ENCODE peak calls at places on chromosome 7, in six cellular contexts. G is colonic mucosa, Q is tibial artery, K is RPMI8226, V is iris pigment epithelial cell, U is T-helper 17 cell. M is an unnamed sample.
A peak's percentile ranks its signal among the peaks of the same experiment; 100 is the strongest.

GRCh38 chr7:149473251-149473650 is 12.4 kb upstream of the ZNF777 start:
- DNase-seq in G (no peak), Q (no peak), K (no peak), V (no peak), U (no peak), M (no peak)

GRCh38 chr7:11524476-11525398 is 307.3 kb downstream of the THSD7A start:
- DNase-seq in G (no peak), Q (no peak), K (no peak), V (no peak), U (no peak), M (no peak)

GRCh38 chr7:3705258-3705657 is 404.2 kb downstream of the SDK1 start:
- DNase-seq in G (no peak), Q (no peak), K (no peak), V (no peak), U (no peak), M (no peak)

GRCh38 chr7:121891731-121892130 is 18.8 kb downstream of the PTPRZ1 start:
- DNase-seq in G (no peak), Q (no peak), K (no peak), V (no peak), U (no peak), M (no peak)

GRCh38 chr7:473211-473734 is 46.4 kb downstream of the PDGFA start:
- DNase-seq in G (no peak), Q (peak; percentile 17), K (no peak), V (no peak), U (no peak), M (peak; percentile 40)

GRCh38 chr7:28060371-28060950 is 120.1 kb downstream of the JAZF1 start:
- DNase-seq in G (no peak), Q (no peak), K (no peak), V (no peak), U (no peak), M (no peak)

GRCh38 chr7:44048031-44048795 is 3.7 kb downstream of the DBNL start:
- DNase-seq in G (no peak), Q (no peak), K (no peak), V (no peak), U (no peak), M (peak; percentile 29)

GRCh38 chr7:50728184-50728583 is 54.5 kb downstream of the GRB10 start:
- DNase-seq in G (no peak), Q (no peak), K (no peak), V (peak; percentile 65), U (no peak), M (peak; percentile 36)

GRCh38 chr7:158657189-158657746 is 47.3 kb downstream of the NCAPG2 start:
- DNase-seq in G (no peak), Q (no peak), K (peak; percentile 93), V (no peak), U (no peak), M (no peak)

GRCh38 chr7:66283003-66283920 is 78.1 kb downstream of the TPST1 start:
- DNase-seq in G (no peak), Q (no peak), K (no peak), V (peak; percentile 91), U (no peak), M (no peak)

GRCh38 chr7:74483402-74484336 is 30.0 kb downstream of the GTF2IRD1 start:
- DNase-seq in G (no peak), Q (no peak), K (peak; percentile 77), V (peak; percentile 61), U (no peak), M (peak; percentile 63)

M was measured in left lobe of liver.